ENCODE peak calls at places on chromosomes 2 and 18, in four cellular contexts. Q is fibroblast of pulmonary artery, T is EL, J is mesothelial cell of epicardium. A is an unnamed sample.
A peak's percentile ranks its signal among the peaks of the same experiment; 100 is the strongest.

GRCh38 chr2:119741001-119741400 is 18.7 kb upstream of the PTPN4 start:
- DNase-seq in Q (no peak), T (no peak), J (no peak), A (no peak)

GRCh38 chr2:210599476-210599875 is 43.1 kb downstream of the CPS1 start:
- DNase-seq in Q (no peak), T (no peak), J (no peak), A (no peak)

GRCh38 chr18:55988537-55988936 is 400.5 kb upstream of the TCF4 start:
- DNase-seq in Q (peak; percentile 78), T (peak; percentile 10), J (no peak), A (peak; percentile 58)

GRCh38 chr18:23226930-23227728 is 91.8 kb downstream of the CABLES1 start:
- DNase-seq in Q (peak; percentile 96), T (peak; percentile 78), J (no peak), A (peak; percentile 92)

GRCh38 chr2:112293636-112294401 is 18.4 kb downstream of the ZC3H6 start:
- DNase-seq in Q (peak; percentile 49), T (no peak), J (no peak), A (peak; percentile 43)

GRCh38 chr2:165803123-165803760 is 9.2 kb upstream of the GALNT3 start:
- DNase-seq in Q (peak; percentile 89), T (peak; percentile 38), J (no peak), A (peak; percentile 87)

GRCh38 chr18:24600076-24600654 is 139.7 kb downstream of the HRH4 start:
- DNase-seq in Q (peak; percentile 76), T (peak; percentile 44), J (no peak), A (peak; percentile 50)

GRCh38 chr2:239268082-239268481 is 132.7 kb downstream of the HDAC4 start:
- DNase-seq in Q (no peak), T (no peak), J (no peak), A (peak; percentile 50)

GRCh38 chr2:60597346-60597745 is 43.9 kb upstream of the BCL11A start:
- DNase-seq in Q (peak; percentile 6), T (no peak), J (no peak), A (no peak)

GRCh38 chr2:168673265-168674222 is 128.9 kb upstream of the NOSTRIN start:
- DNase-seq in Q (no peak), T (no peak), J (no peak), A (peak; percentile 50)

GRCh38 chr2:157572725-157573124 is 55.9 kb downstream of the ACVR1C start:
- DNase-seq in Q (no peak), T (no peak), J (no peak), A (no peak)